ENCODE peak calls at places on chromosomes 6 and 20, in ten cellular contexts. S is effector CD4-positive, alpha-beta T cell; O is stimulated activated CD4-positive, alpha-beta T cell treated with anti-CD3 and anti-CD28 coated beads, TNF-alpha, amount 100 ng/mL, for 4 hours; C is EL; H is neuronal stem cell; X is ecto neural progenitor cell; K is NCI-H1436; L is activated CD4-positive, alpha-beta T cell treated with anti-CD3 and anti-CD28 coated beads for 48 hours; T is right lobe of liver; E is stimulated activated CD8-positive, alpha-beta memory T cell treated with anti-CD3 and anti-CD28 coated beads, Interleukin-7, amount 100 ng/mL, for 1 hour. N is an unnamed sample.

GRCh38 chr6:166997768-166998255 is 1.4 kb upstream of the CEP43 start:
- DNase-seq in S (peak), O (no peak), C (peak), H (peak), X (no peak), K (no peak), L (peak), T (peak), E (no peak), N (peak)

GRCh38 chr20:40865095-40865494 is 163.5 kb upstream of the TOP1 start:
- DNase-seq in S (no peak), O (no peak), C (no peak), H (no peak), X (no peak), K (no peak), L (no peak), T (no peak), E (no peak), N (no peak)

GRCh38 chr6:109093732-109094131 is 914 bp downstream of the SESN1 start:
- DNase-seq in S (no peak), O (no peak), C (peak), H (no peak), X (no peak), K (no peak), L (no peak), T (no peak), E (no peak), N (peak)

GRCh38 chr6:82251942-82252341 is 4.4 kb upstream of the IBTK start:
- DNase-seq in S (no peak), O (no peak), C (peak), H (no peak), X (no peak), K (peak), L (no peak), T (no peak), E (no peak), N (peak)

GRCh38 chr6:149190228-149190831 is 127.2 kb upstream of the TAB2 start:
- DNase-seq in S (no peak), O (peak), C (peak), H (no peak), X (no peak), K (no peak), L (peak), T (peak), E (no peak), N (peak)

GRCh38 chr20:53738039-53738944 is 144.7 kb upstream of the ZNF217 start:
- DNase-seq in S (no peak), O (no peak), C (peak), H (no peak), X (peak), K (peak), L (no peak), T (peak), E (no peak), N (peak)

GRCh38 chr6:26126394-26127221 is 39.4 kb downstream of the HFE start:
- DNase-seq in S (no peak), O (no peak), C (no peak), H (no peak), X (no peak), K (no peak), L (no peak), T (no peak), E (no peak), N (peak)

GRCh38 chr20:32314768-32315167 is 37.3 kb downstream of the KIF3B start:
- DNase-seq in S (no peak), O (no peak), C (no peak), H (no peak), X (no peak), K (no peak), L (no peak), T (no peak), E (no peak), N (no peak)

GRCh38 chr6:4426916-4427315 is 291.5 kb upstream of the ECI2 start:
- DNase-seq in S (no peak), O (no peak), C (no peak), H (no peak), X (no peak), K (no peak), L (no peak), T (no peak), E (no peak), N (no peak)

GRCh38 chr20:37071481-37071911 is 24.3 kb downstream of the RBL1 start:
- DNase-seq in S (peak), O (no peak), C (peak), H (no peak), X (no peak), K (no peak), L (peak), T (no peak), E (no peak), N (peak)

GRCh38 chr6:5333653-5334052 is 72.3 kb downstream of the FARS2 start:
- DNase-seq in S (no peak), O (no peak), C (peak), H (no peak), X (no peak), K (no peak), L (no peak), T (no peak), E (no peak), N (peak)

GRCh38 chr6:25497383-25497782 is 154.6 kb upstream of the SCGN start:
- DNase-seq in S (no peak), O (no peak), C (no peak), H (no peak), X (no peak), K (no peak), L (no peak), T (no peak), E (no peak), N (no peak)

GRCh38 chr6:155313602-155314091 is 637 bp downstream of the TFB1M start:
- DNase-seq in S (peak), O (peak), C (peak), H (no peak), X (no peak), K (peak), L (peak), T (no peak), E (no peak), N (peak)

GRCh38 chr6:10146723-10147451 is 268.0 kb downstream of the TFAP2A start:
- DNase-seq in S (no peak), O (no peak), C (peak), H (peak), X (peak), K (no peak), L (no peak), T (no peak), E (no peak), N (peak)

GRCh38 chr6:153031335-153031955 is 28.9 kb upstream of the MTRF1L start:
- DNase-seq in S (no peak), O (no peak), C (no peak), H (no peak), X (no peak), K (no peak), L (no peak), T (no peak), E (no peak), N (peak)

GRCh38 chr6:168927026-168927425 is 326.6 kb downstream of the THBS2 start:
- DNase-seq in S (no peak), O (no peak), C (no peak), H (no peak), X (no peak), K (no peak), L (no peak), T (no peak), E (no peak), N (no peak)

GRCh38 chr6:20202699-20203302 is 9.5 kb downstream of the MBOAT1 start:
- DNase-seq in S (no peak), O (no peak), C (no peak), H (no peak), X (no peak), K (no peak), L (no peak), T (no peak), E (no peak), N (no peak)

GRCh38 chr6:137677714-137678113 is 183.5 kb upstream of the OLIG3 start:
- DNase-seq in S (no peak), O (no peak), C (no peak), H (no peak), X (no peak), K (no peak), L (no peak), T (no peak), E (no peak), N (no peak)

GRCh38 chr6:148443798-148444560 is 101.3 kb downstream of the SASH1 start:
- DNase-seq in S (no peak), O (no peak), C (no peak), H (no peak), X (no peak), K (no peak), L (no peak), T (no peak), E (no peak), N (no peak)

GRCh38 chr6:69796081-69796626 is 656 bp downstream of the LMBRD1 start:
- DNase-seq in S (peak), O (no peak), C (peak), H (no peak), X (no peak), K (peak), L (peak), T (no peak), E (peak), N (peak)

GRCh38 chr20:59308493-59309201 is 8.2 kb downstream of the EDN3 start:
- DNase-seq in S (no peak), O (no peak), C (no peak), H (no peak), X (no peak), K (no peak), L (no peak), T (no peak), E (no peak), N (no peak)

GRCh38 chr6:75602164-75602896 is 650 bp downstream of the SENP6 start:
- DNase-seq in S (peak), O (peak), C (peak), H (no peak), X (peak), K (peak), L (peak), T (peak), E (peak), N (peak)

GRCh38 chr6:159691133-159691962 is 1.7 kb downstream of the SOD2 start:
- DNase-seq in S (peak), O (no peak), C (peak), H (no peak), X (peak), K (peak), L (no peak), T (no peak), E (no peak), N (peak)

GRCh38 chr6:43129434-43130194 is 41.5 kb upstream of the SRF start:
- DNase-seq in S (no peak), O (no peak), C (peak), H (no peak), X (no peak), K (no peak), L (peak), T (no peak), E (no peak), N (peak)

GRCh38 chr20:59055302-59055701 is 12.7 kb upstream of the PRELID3B start:
- DNase-seq in S (no peak), O (no peak), C (peak), H (no peak), X (no peak), K (no peak), L (no peak), T (no peak), E (no peak), N (peak)

GRCh38 chr6:98024359-98024758 is 741.3 kb upstream of the MMS22L start:
- DNase-seq in S (no peak), O (no peak), C (no peak), H (no peak), X (no peak), K (no peak), L (no peak), T (no peak), E (no peak), N (no peak)

GRCh38 chr6:87553159-87553765 is 36.5 kb downstream of the RARS2 start:
- DNase-seq in S (no peak), O (no peak), C (no peak), H (no peak), X (no peak), K (no peak), L (no peak), T (no peak), E (no peak), N (no peak)